ENCODE peak calls at places on chromosomes 16 and 17, in five cellular contexts. N, D, E, G and Z are unnamed samples.

GRCh38 chr17:39222151-39222550 is 3.6 kb downstream of the STAC2 start:
- DNase-seq in N (no peak), D (no peak), E (no peak), G (no peak), Z (no peak)

GRCh38 chr17:67312265-67312664 is 54.1 kb downstream of the PSMD12 start:
- DNase-seq in N (no peak), D (no peak), E (no peak), G (no peak), Z (no peak)

GRCh38 chr16:70298988-70299938 is at the start of gene DDX19B:
- DNase-seq in N (peak; percentile 45), D (peak; percentile 56), E (peak; percentile 69), G (peak; percentile 38), Z (peak; percentile 27)

GRCh38 chr16:71358464-71359031 is at the start of gene CALB2:
- DNase-seq in N (peak; percentile 58), D (no peak), E (peak; percentile 90), G (peak; percentile 70), Z (peak; percentile 75)

GRCh38 chr17:80068301-80069160 is 32.1 kb downstream of the CCDC40 start:
- DNase-seq in N (no peak), D (peak; percentile 75), E (no peak), G (peak; percentile 16), Z (no peak)

GRCh38 chr16:2871926-2872325 is 11.1 kb upstream of the FLYWCH2 start:
- DNase-seq in N (no peak), D (no peak), E (no peak), G (no peak), Z (no peak)

GRCh38 chr17:78779848-78780247 is 2.2 kb downstream of the CYTH1 start:
- DNase-seq in N (peak; percentile 53), D (no peak), E (peak; percentile 41), G (no peak), Z (no peak)

GRCh38 chr17:16282522-16282921 is 65.5 kb downstream of the PIGL start:
- DNase-seq in N (no peak), D (peak; percentile 96), E (no peak), G (peak; percentile 94), Z (no peak)

GRCh38 chr16:89318871-89319627 is 101.5 kb downstream of the ZNF778 start:
- DNase-seq in N (no peak), D (no peak), E (no peak), G (no peak), Z (no peak)

GRCh38 chr17:57045868-57046671 is 39.0 kb upstream of the AKAP1 start:
- DNase-seq in N (peak; percentile 0), D (no peak), E (no peak), G (no peak), Z (no peak)

GRCh38 chr16:68289202-68289601 is 21.5 kb downstream of the SLC7A6OS start:
- DNase-seq in N (no peak), D (no peak), E (no peak), G (no peak), Z (no peak)

GRCh38 chr17:81566461-81567126 is 14.4 kb upstream of the FAAP100 start:
- DNase-seq in N (no peak), D (peak; percentile 97), E (no peak), G (peak; percentile 87), Z (no peak)

GRCh38 chr17:68294617-68295016 is 3.3 kb downstream of the ARSG start:
- DNase-seq in N (no peak), D (no peak), E (no peak), G (no peak), Z (no peak)

GRCh38 chr17:39094607-39095308 is 56.7 kb downstream of the PLXDC1 start:
- DNase-seq in N (peak; percentile 15), D (peak; percentile 20), E (no peak), G (no peak), Z (no peak)

GRCh38 chr16:17265177-17265576 is 205.6 kb downstream of the XYLT1 start:
- DNase-seq in N (no peak), D (no peak), E (no peak), G (no peak), Z (no peak)

GRCh38 chr16:15820837-15821236 is 36.0 kb downstream of the MYH11 start:
- DNase-seq in N (no peak), D (no peak), E (no peak), G (no peak), Z (no peak)

GRCh38 chr16:10787304-10787703 is 31.3 kb downstream of the TVP23A start:
- DNase-seq in N (no peak), D (no peak), E (peak; percentile 90), G (no peak), Z (no peak)

GRCh38 chr17:15493031-15493750 is 25.8 kb upstream of the CDRT4 start:
- DNase-seq in N (no peak), D (no peak), E (peak; percentile 47), G (no peak), Z (no peak)

GRCh38 chr17:70859829-70860228 is 690.5 kb downstream of the KCNJ2 start:
- DNase-seq in N (no peak), D (no peak), E (no peak), G (no peak), Z (no peak)

GRCh38 chr17:79508291-79508716 is 102.5 kb downstream of the RBFOX3 start:
- DNase-seq in N (no peak), D (no peak), E (no peak), G (no peak), Z (no peak)

GRCh38 chr16:56409195-56409594 is 16.1 kb downstream of the AMFR start:
- DNase-seq in N (no peak), D (no peak), E (no peak), G (peak; percentile 79), Z (no peak)

GRCh38 chr17:67718325-67718941 is 697 bp downstream of the NOL11 start:
- DNase-seq in N (no peak), D (peak; percentile 39), E (no peak), G (peak; percentile 64), Z (peak; percentile 14)

GRCh38 chr17:40482722-40483121 is 18.7 kb downstream of the TNS4 start:
- DNase-seq in N (no peak), D (no peak), E (no peak), G (peak; percentile 24), Z (no peak)

GRCh38 chr16:82753821-82754220 is 127.1 kb downstream of the CDH13 start:
- DNase-seq in N (no peak), D (peak; percentile 66), E (no peak), G (peak; percentile 6), Z (no peak)

GRCh38 chr17:14997290-14997689 is 267.8 kb downstream of the PMP22 start:
- DNase-seq in N (no peak), D (no peak), E (no peak), G (no peak), Z (no peak)

GRCh38 chr17:81074875-81075274 is 39.9 kb downstream of the BAIAP2 start:
- DNase-seq in N (no peak), D (no peak), E (no peak), G (no peak), Z (no peak)

GRCh38 chr17:18002171-18002570 is 29.5 kb downstream of the DRC3 start:
- DNase-seq in N (no peak), D (no peak), E (no peak), G (no peak), Z (no peak)

DNA sequence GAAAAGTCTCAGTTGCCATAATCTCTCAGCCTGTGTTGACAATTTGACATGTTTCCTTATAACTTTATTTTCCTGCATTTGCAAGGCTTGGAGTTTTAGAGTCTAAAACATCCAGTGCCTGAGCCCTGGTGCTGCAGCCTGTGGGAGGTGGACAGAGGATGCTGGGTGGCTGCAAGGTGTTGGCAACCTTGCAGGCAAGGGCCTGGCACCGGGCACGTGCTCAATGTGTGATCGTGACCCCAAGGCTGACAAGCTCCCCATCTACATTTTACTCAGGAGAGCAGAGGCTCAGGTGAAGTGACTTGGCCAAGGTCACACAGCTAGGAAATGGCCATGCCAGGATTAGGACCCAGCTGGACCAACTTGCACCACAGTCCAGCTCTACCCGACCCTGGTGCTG is 22.9 kb downstream of the MMP15 start:
- DNase-seq in N (no peak), D (no peak), E (no peak), G (no peak), Z (no peak)
- TF ChIP-seq CTCF in N (no peak), D (no peak), E (no peak), G (no peak), Z (no peak)

DNA sequence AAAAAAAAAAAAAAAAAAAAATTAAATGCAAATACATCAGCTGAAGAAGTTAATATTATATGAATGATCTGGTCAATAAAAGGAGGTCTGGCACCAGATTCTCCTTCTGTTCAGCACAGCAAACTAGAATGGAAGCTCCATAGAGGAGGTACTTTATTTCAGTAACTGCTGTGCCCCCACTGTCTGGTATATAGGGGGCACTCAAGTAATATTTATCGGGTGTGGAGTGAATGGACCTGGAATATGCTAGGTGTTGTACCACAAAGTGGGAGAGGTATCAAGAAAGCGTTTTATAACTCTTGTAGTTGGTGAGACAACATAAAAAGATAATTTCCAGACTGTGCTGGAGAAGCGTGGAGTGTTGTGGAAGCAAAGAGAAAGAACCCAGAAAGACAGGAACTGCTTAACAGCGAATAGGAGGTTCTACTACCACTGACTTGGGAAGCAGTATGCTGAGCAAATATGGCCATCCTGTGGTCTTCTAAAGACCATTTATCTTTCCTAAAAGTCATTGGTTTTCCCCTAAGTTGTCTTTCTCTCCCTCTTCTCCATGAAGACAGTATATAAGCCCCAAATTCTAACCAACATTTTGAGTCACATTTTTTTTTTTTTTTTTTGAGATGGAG is 12.2 kb upstream of the PRKCA start:
- DNase-seq in N (no peak), D (no peak), E (no peak), G (no peak), Z (no peak)
- TF ChIP-seq CTCF in N (peak; percentile 26), D (no peak), E (peak; percentile 18), G (peak; percentile 47), Z (peak; percentile 25)

GRCh38 chr16:790086-790485 is 1.7 kb downstream of the CHTF18 start:
- DNase-seq in N (no peak), D (no peak), E (no peak), G (no peak), Z (no peak)

GRCh38 chr16:793414-793813 is 5.0 kb downstream of the CHTF18 start:
- DNase-seq in N (no peak), D (no peak), E (no peak), G (no peak), Z (no peak)

GRCh38 chr16:794091-794842 is 5.8 kb downstream of the CHTF18 start:
- DNase-seq in N (no peak), D (no peak), E (peak; percentile 58), G (no peak), Z (no peak)

GRCh38 chr16:791131-791530 is 2.7 kb downstream of the CHTF18 start:
- DNase-seq in N (no peak), D (no peak), E (no peak), G (no peak), Z (no peak)

DNA sequence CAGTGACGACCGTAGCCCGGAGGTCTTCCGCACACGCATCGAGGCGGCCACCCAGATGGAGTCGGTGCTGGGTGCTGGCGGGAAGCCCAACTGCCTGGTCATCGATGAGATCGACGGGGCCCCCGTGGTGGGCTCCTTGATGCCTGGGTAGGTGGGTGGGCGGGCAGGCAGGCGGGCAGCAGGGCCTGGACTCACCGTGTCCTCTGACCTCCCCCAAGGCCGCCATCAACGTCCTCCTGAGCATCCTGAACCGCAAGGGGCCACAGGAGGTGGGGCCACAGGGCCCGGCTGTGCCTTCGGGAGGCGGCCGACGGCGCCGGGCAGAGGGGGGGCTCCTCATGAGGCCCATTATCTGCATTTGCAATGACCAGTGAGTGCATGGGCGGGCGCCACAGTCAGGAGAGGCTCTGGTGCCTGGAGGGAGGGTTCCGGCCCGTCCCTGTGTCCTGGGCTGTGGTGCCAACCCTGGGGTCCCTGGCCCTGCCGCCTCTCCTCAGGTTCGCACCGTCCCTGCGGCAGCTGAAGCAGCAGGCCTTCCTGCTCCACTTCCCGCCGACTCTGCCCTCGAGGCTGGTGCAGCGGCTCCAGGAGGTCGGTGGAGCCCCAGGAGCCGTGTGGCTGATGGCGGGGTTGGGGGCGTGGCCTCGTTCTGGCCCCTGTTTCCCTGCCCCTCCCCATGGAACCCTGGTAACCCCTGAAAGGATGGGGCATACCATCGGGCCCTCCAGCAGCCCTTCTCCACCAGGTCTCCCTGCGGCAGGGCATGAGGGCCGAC is 4.0 kb downstream of the CHTF18 start:
- DNase-seq in N (no peak), D (no peak), E (no peak), G (no peak), Z (no peak)
- TF ChIP-seq CTCF in N (no peak), D (no peak), E (no peak), G (no peak), Z (no peak)

GRCh38 chr16:85557083-85557975 is 55.8 kb upstream of the GSE1 start:
- DNase-seq in N (peak; percentile 23), D (no peak), E (peak; percentile 40), G (peak; percentile 27), Z (no peak)
- TF ChIP-seq CTCF in N (no peak), D (no peak), E (no peak), G (peak; percentile 32), Z (no peak)